ENCODE peak calls at places on chromosomes 16 and 17, in eight cellular contexts. W is CD8-positive, alpha-beta memory T cell; M is HFF-Myc; L is T-helper 17 cell; B is activated naive CD8-positive, alpha-beta T cell treated with anti-CD3 and anti-CD28 coated beads, Interleukin-2, amount 50 U/mL, for 24 hours; N is NCI-H748 treated with DMSO at 0.1 percent for 48 hours; V is iPS-NIHi11; H is T-helper 2 cell. I is an unnamed sample.

GRCh38 chr17:67441052-67441738 is 64.1 kb downstream of the PITPNC1 start:
- DNase-seq in W (peak), M (peak), L (peak), B (peak), N (no peak), V (no peak), H (peak), I (peak)

GRCh38 chr16:4639899-4640509 is 15.4 kb downstream of the MGRN1 start:
- DNase-seq in W (no peak), M (no peak), L (no peak), B (no peak), N (no peak), V (no peak), H (no peak), I (no peak)

GRCh38 chr17:8025176-8025911 is 13.5 kb upstream of the ALOX15B start:
- DNase-seq in W (no peak), M (no peak), L (no peak), B (no peak), N (no peak), V (no peak), H (no peak), I (no peak)

GRCh38 chr17:78135858-78136500 is 5.4 kb downstream of the TMC8 start:
- DNase-seq in W (no peak), M (no peak), L (no peak), B (no peak), N (no peak), V (no peak), H (no peak), I (no peak)

GRCh38 chr17:81159611-81160265 is 5.6 kb upstream of the PVALEF start:
- DNase-seq in W (no peak), M (no peak), L (no peak), B (no peak), N (no peak), V (no peak), H (no peak), I (no peak)

GRCh38 chr16:84840687-84841627 is 21.2 kb downstream of the CRISPLD2 start:
- DNase-seq in W (no peak), M (no peak), L (no peak), B (no peak), N (no peak), V (no peak), H (no peak), I (no peak)

GRCh38 chr17:81537856-81538555 is 9.8 kb downstream of the FSCN2 start:
- DNase-seq in W (no peak), M (no peak), L (no peak), B (no peak), N (peak), V (no peak), H (no peak), I (no peak)

GRCh38 chr16:83994703-83995102 is 26.7 kb downstream of the NECAB2 start:
- DNase-seq in W (no peak), M (no peak), L (no peak), B (no peak), N (no peak), V (no peak), H (no peak), I (no peak)

GRCh38 chr17:65374966-65375365 is 186.5 kb downstream of the AXIN2 start:
- DNase-seq in W (no peak), M (no peak), L (no peak), B (no peak), N (no peak), V (no peak), H (no peak), I (no peak)

GRCh38 chr17:79109584-79109983 is 35.0 kb downstream of the ENGASE start:
- DNase-seq in W (no peak), M (no peak), L (no peak), B (no peak), N (no peak), V (peak), H (no peak), I (no peak)

GRCh38 chr17:70563301-70563820 is 394.0 kb downstream of the KCNJ2 start:
- DNase-seq in W (no peak), M (no peak), L (no peak), B (no peak), N (peak), V (peak), H (no peak), I (no peak)